ENCODE peak calls at places on chromosomes 4 and X, in seven cellular contexts. One of them, this sample, is unnamed. For H3K36me3, the result is how much of the 10 kb centered on the place peaks cover.

GRCh38 chrX:38890326-38890725 is 89.1 kb downstream of the MID1IP1 start:
- DNase-seq in stomach: no peak
- DNase-seq in HepG2: no peak
- DNase-seq in transverse colon: no peak
- DNase-seq in GM23338: no peak
- DNase-seq in Panc1: no peak
- DNase-seq in sigmoid colon: no peak
- DNase-seq in this sample: no peak

GRCh38 chr4:41991916-41992767 is 1.8 kb downstream of the SLC30A9 start:
- DNase-seq in stomach: no peak
- DNase-seq in HepG2: peak
- DNase-seq in transverse colon: no peak
- DNase-seq in GM23338: no peak
- DNase-seq in Panc1: no peak
- DNase-seq in sigmoid colon: no peak
- DNase-seq in this sample: no peak

GRCh38 chr4:7703669-7704068 is 236.0 kb downstream of the AFAP1 start:
- DNase-seq in stomach: no peak
- DNase-seq in HepG2: peak
- DNase-seq in transverse colon: no peak
- DNase-seq in GM23338: no peak
- DNase-seq in Panc1: no peak
- DNase-seq in sigmoid colon: no peak
- DNase-seq in this sample: no peak

GRCh38 chrX:112819013-112819635 is 21.5 kb downstream of the AMOT start:
- DNase-seq in stomach: no peak
- DNase-seq in HepG2: no peak
- DNase-seq in transverse colon: no peak
- DNase-seq in GM23338: no peak
- DNase-seq in Panc1: no peak
- DNase-seq in sigmoid colon: no peak
- DNase-seq in this sample: no peak

GRCh38 chrX:31969714-31970113 is 897.9 kb upstream of the FTHL17 start:
- DNase-seq in stomach: no peak
- DNase-seq in HepG2: no peak
- DNase-seq in transverse colon: no peak
- DNase-seq in GM23338: no peak
- DNase-seq in Panc1: no peak
- DNase-seq in sigmoid colon: no peak
- DNase-seq in this sample: no peak

GRCh38 chr4:114654607-114655006 is 56.0 kb downstream of the UGT8 start:
- DNase-seq in stomach: no peak
- DNase-seq in HepG2: no peak
- DNase-seq in transverse colon: no peak
- DNase-seq in GM23338: no peak
- DNase-seq in Panc1: no peak
- DNase-seq in sigmoid colon: no peak
- DNase-seq in this sample: no peak

GRCh38 chr4:125097729-125098128 is 217.0 kb upstream of the FAT4 start:
- DNase-seq in stomach: no peak
- DNase-seq in HepG2: no peak
- DNase-seq in transverse colon: no peak
- DNase-seq in GM23338: no peak
- DNase-seq in Panc1: no peak
- DNase-seq in sigmoid colon: no peak
- DNase-seq in this sample: no peak

GRCh38 chr4:159498371-159499115 is 395.7 kb downstream of the RAPGEF2 start:
- DNase-seq in stomach: no peak
- DNase-seq in HepG2: peak
- DNase-seq in transverse colon: no peak
- DNase-seq in GM23338: no peak
- DNase-seq in Panc1: no peak
- DNase-seq in sigmoid colon: no peak
- DNase-seq in this sample: no peak

GRCh38 chrX:101390664-101391525 is at the start of gene RPL36A:
- DNase-seq in stomach: peak
- DNase-seq in HepG2: peak
- DNase-seq in transverse colon: peak
- DNase-seq in GM23338: peak
- DNase-seq in Panc1: peak
- DNase-seq in sigmoid colon: peak
- DNase-seq in this sample: peak
- TF ChIP-seq POLR2AphosphoS5 in stomach: peak
- TF ChIP-seq POLR2AphosphoS5 in HepG2: peak
- TF ChIP-seq POLR2AphosphoS5 in transverse colon: peak
- TF ChIP-seq POLR2AphosphoS5 in GM23338: peak
- TF ChIP-seq POLR2AphosphoS5 in Panc1: peak
- TF ChIP-seq POLR2AphosphoS5 in sigmoid colon: peak
- TF ChIP-seq POLR2AphosphoS5 in this sample: peak

DNA sequence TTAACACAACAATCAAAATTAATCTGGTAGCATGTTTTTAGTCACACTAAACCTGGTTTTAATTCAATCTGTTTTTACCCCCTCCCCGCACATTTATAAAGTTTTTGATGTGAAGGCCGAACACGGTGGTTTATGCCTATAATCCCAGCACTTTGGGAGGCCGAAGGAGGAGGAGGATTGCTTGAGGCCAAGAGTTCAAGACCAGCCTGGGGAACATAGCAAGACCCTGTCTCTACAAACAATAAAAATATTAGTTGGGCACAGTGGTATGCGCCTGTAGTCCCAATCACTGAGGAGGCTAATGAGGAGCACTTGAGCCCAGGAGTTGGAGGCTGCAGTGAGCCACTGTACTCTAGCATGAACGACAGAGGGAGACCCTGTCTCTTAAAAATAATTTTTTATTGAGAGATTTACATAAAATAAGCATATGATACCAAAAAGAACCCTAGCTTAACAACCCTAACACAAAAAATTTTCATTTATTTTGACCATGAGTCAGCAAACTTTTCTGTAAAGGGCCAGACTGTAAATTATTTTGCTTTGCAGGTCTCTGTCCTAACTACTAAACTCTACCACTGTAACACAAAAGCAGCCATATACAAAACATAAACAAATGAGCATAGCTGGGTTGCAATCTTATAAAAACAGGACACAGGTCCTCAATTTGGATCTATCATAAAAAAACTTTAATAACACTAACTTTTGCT is 21.5 kb downstream of the HNRNPD start:
- DNase-seq in stomach: no peak
- DNase-seq in HepG2: no peak
- DNase-seq in transverse colon: no peak
- DNase-seq in GM23338: no peak
- DNase-seq in Panc1: no peak
- DNase-seq in sigmoid colon: no peak
- DNase-seq in this sample: no peak
- H3K36me3 ChIP-seq in stomach: half or more
- H3K36me3 ChIP-seq in HepG2: under half
- H3K36me3 ChIP-seq in transverse colon: under half
- H3K36me3 ChIP-seq in GM23338: under half
- H3K36me3 ChIP-seq in Panc1: under half
- H3K36me3 ChIP-seq in sigmoid colon: under half
- H3K36me3 ChIP-seq in this sample: half or more

GRCh38 chrX:24395775-24396174 is 35.3 kb downstream of the SUPT20HL1 start:
- DNase-seq in stomach: peak
- DNase-seq in HepG2: peak
- DNase-seq in transverse colon: peak
- DNase-seq in GM23338: peak
- DNase-seq in Panc1: peak
- DNase-seq in sigmoid colon: no peak
- DNase-seq in this sample: no peak

GRCh38 chrX:24396236-24396929 is 35.9 kb downstream of the SUPT20HL1 start:
- DNase-seq in stomach: no peak
- DNase-seq in HepG2: no peak
- DNase-seq in transverse colon: no peak
- DNase-seq in GM23338: no peak
- DNase-seq in Panc1: no peak
- DNase-seq in sigmoid colon: no peak
- DNase-seq in this sample: no peak

GRCh38 chrX:24398766-24399165 is 38.3 kb downstream of the SUPT20HL1 start:
- DNase-seq in stomach: no peak
- DNase-seq in HepG2: no peak
- DNase-seq in transverse colon: no peak
- DNase-seq in GM23338: no peak
- DNase-seq in Panc1: no peak
- DNase-seq in sigmoid colon: no peak
- DNase-seq in this sample: no peak

GRCh38 chrX:24392709-24393108 is 32.3 kb downstream of the SUPT20HL1 start:
- DNase-seq in stomach: no peak
- DNase-seq in HepG2: no peak
- DNase-seq in transverse colon: no peak
- DNase-seq in GM23338: no peak
- DNase-seq in Panc1: no peak
- DNase-seq in sigmoid colon: no peak
- DNase-seq in this sample: no peak

DNA sequence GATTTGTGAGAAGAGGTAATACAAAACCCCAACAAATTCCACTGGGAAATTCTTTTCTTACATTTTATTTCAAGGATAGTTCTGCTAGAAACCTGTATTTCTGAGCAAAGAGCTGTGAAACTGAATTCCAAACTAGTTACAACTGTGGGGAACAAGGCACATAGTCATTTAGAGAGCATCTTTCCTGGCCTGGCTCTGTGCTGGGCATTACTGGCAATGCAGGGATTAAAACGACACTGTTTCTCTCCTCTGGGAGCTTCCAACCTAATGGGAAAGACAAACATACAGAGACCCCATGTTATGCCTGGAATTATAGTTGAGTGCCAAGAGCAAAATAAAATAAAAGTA is 36.5 kb downstream of the SUPT20HL1 start:
- DNase-seq in stomach: no peak
- DNase-seq in HepG2: no peak
- DNase-seq in transverse colon: no peak
- DNase-seq in GM23338: no peak
- DNase-seq in Panc1: no peak
- DNase-seq in sigmoid colon: no peak
- DNase-seq in this sample: no peak
- TF ChIP-seq POLR2AphosphoS5 in stomach: no peak
- TF ChIP-seq POLR2AphosphoS5 in HepG2: no peak
- TF ChIP-seq POLR2AphosphoS5 in transverse colon: no peak
- TF ChIP-seq POLR2AphosphoS5 in GM23338: no peak
- TF ChIP-seq POLR2AphosphoS5 in Panc1: no peak
- TF ChIP-seq POLR2AphosphoS5 in sigmoid colon: no peak
- TF ChIP-seq POLR2AphosphoS5 in this sample: no peak

GRCh38 chr4:112147697-112148096 is 2.4 kb downstream of the FAM241A start:
- DNase-seq in stomach: no peak
- DNase-seq in HepG2: no peak
- DNase-seq in transverse colon: no peak
- DNase-seq in GM23338: no peak
- DNase-seq in Panc1: no peak
- DNase-seq in sigmoid colon: no peak
- DNase-seq in this sample: no peak

GRCh38 chr4:112152496-112152895 is 7.2 kb downstream of the FAM241A start:
- DNase-seq in stomach: no peak
- DNase-seq in HepG2: no peak
- DNase-seq in transverse colon: no peak
- DNase-seq in GM23338: no peak
- DNase-seq in Panc1: no peak
- DNase-seq in sigmoid colon: no peak
- DNase-seq in this sample: no peak

GRCh38 chr4:112153222-112153791 is 8.1 kb downstream of the FAM241A start:
- DNase-seq in stomach: no peak
- DNase-seq in HepG2: no peak
- DNase-seq in transverse colon: no peak
- DNase-seq in GM23338: no peak
- DNase-seq in Panc1: no peak
- DNase-seq in sigmoid colon: no peak
- DNase-seq in this sample: no peak

GRCh38 chr4:112145820-112146813 is 863 bp downstream of the FAM241A start:
- DNase-seq in stomach: peak
- DNase-seq in HepG2: no peak
- DNase-seq in transverse colon: peak
- DNase-seq in GM23338: peak
- DNase-seq in Panc1: no peak
- DNase-seq in sigmoid colon: peak
- DNase-seq in this sample: peak

GRCh38 chr4:112150920-112151319 is 5.7 kb downstream of the FAM241A start:
- DNase-seq in stomach: no peak
- DNase-seq in HepG2: no peak
- DNase-seq in transverse colon: no peak
- DNase-seq in GM23338: no peak
- DNase-seq in Panc1: no peak
- DNase-seq in sigmoid colon: no peak
- DNase-seq in this sample: no peak
- H3K36me3 ChIP-seq in stomach: under half
- H3K36me3 ChIP-seq in HepG2: under half
- H3K36me3 ChIP-seq in transverse colon: under half
- H3K36me3 ChIP-seq in GM23338: under half
- H3K36me3 ChIP-seq in Panc1: under half
- H3K36me3 ChIP-seq in sigmoid colon: under half
- H3K36me3 ChIP-seq in this sample: under half

GRCh38 chrX:154351183-154352011 is 23.0 kb downstream of the FLNA start:
- DNase-seq in stomach: no peak
- DNase-seq in HepG2: no peak
- DNase-seq in transverse colon: peak
- DNase-seq in GM23338: no peak
- DNase-seq in Panc1: no peak
- DNase-seq in sigmoid colon: no peak
- DNase-seq in this sample: peak

GRCh38 chrX:154348646-154349358 is 25.6 kb downstream of the FLNA start:
- DNase-seq in stomach: no peak
- DNase-seq in HepG2: no peak
- DNase-seq in transverse colon: no peak
- DNase-seq in GM23338: no peak
- DNase-seq in Panc1: no peak
- DNase-seq in sigmoid colon: peak
- DNase-seq in this sample: peak

GRCh38 chrX:154350429-154351182 is 23.8 kb downstream of the FLNA start:
- DNase-seq in stomach: no peak
- DNase-seq in HepG2: no peak
- DNase-seq in transverse colon: peak
- DNase-seq in GM23338: no peak
- DNase-seq in Panc1: no peak
- DNase-seq in sigmoid colon: no peak
- DNase-seq in this sample: no peak

GRCh38 chrX:154349359-154349935 is 25.0 kb downstream of the FLNA start:
- DNase-seq in stomach: no peak
- DNase-seq in HepG2: no peak
- DNase-seq in transverse colon: peak
- DNase-seq in GM23338: no peak
- DNase-seq in Panc1: no peak
- DNase-seq in sigmoid colon: peak
- DNase-seq in this sample: no peak

GRCh38 chrX:154349979-154350378 is 24.5 kb downstream of the FLNA start:
- DNase-seq in stomach: no peak
- DNase-seq in HepG2: no peak
- DNase-seq in transverse colon: no peak
- DNase-seq in GM23338: no peak
- DNase-seq in Panc1: no peak
- DNase-seq in sigmoid colon: no peak
- DNase-seq in this sample: no peak
- TF ChIP-seq POLR2AphosphoS5 in stomach: no peak
- TF ChIP-seq POLR2AphosphoS5 in HepG2: no peak
- TF ChIP-seq POLR2AphosphoS5 in transverse colon: no peak
- TF ChIP-seq POLR2AphosphoS5 in GM23338: no peak
- TF ChIP-seq POLR2AphosphoS5 in Panc1: no peak
- TF ChIP-seq POLR2AphosphoS5 in sigmoid colon: peak
- TF ChIP-seq POLR2AphosphoS5 in this sample: no peak

GRCh38 chrX:21989415-21989814 is 42.7 kb upstream of the PHEX start:
- DNase-seq in stomach: no peak
- DNase-seq in HepG2: no peak
- DNase-seq in transverse colon: no peak
- DNase-seq in GM23338: no peak
- DNase-seq in Panc1: no peak
- DNase-seq in sigmoid colon: no peak
- DNase-seq in this sample: no peak
- H3K36me3 ChIP-seq in stomach: half or more
- H3K36me3 ChIP-seq in HepG2: under half
- H3K36me3 ChIP-seq in transverse colon: under half
- H3K36me3 ChIP-seq in GM23338: under half
- H3K36me3 ChIP-seq in Panc1: under half
- H3K36me3 ChIP-seq in sigmoid colon: under half
- H3K36me3 ChIP-seq in this sample: under half

GRCh38 chr4:40173470-40173875 is 23.4 kb upstream of the RHOH start:
- DNase-seq in stomach: no peak
- DNase-seq in HepG2: no peak
- DNase-seq in transverse colon: no peak
- DNase-seq in GM23338: no peak
- DNase-seq in Panc1: no peak
- DNase-seq in sigmoid colon: no peak
- DNase-seq in this sample: no peak
- TF ChIP-seq POLR2AphosphoS5 in stomach: no peak
- TF ChIP-seq POLR2AphosphoS5 in HepG2: no peak
- TF ChIP-seq POLR2AphosphoS5 in transverse colon: no peak
- TF ChIP-seq POLR2AphosphoS5 in GM23338: no peak
- TF ChIP-seq POLR2AphosphoS5 in Panc1: no peak
- TF ChIP-seq POLR2AphosphoS5 in sigmoid colon: no peak
- TF ChIP-seq POLR2AphosphoS5 in this sample: peak

This sample was measured in spleen.